ENCODE peak calls at places on chromosomes 2 and 18, in six cellular contexts. Y, L, W, K, G and H are unnamed samples.

GRCh38 chr2:207258191-207258991 is 92.6 kb upstream of the KLF7 start:
- DNase-seq in Y (peak), L (peak), W (peak), K (peak), G (peak), H (peak)

GRCh38 chr2:131552886-131553285 is 25.2 kb downstream of the CCDC74A start:
- DNase-seq in Y (peak), L (no peak), W (no peak), K (no peak), G (no peak), H (no peak)

GRCh38 chr2:46748121-46748520 is 167.5 kb downstream of the MCFD2 start:
- DNase-seq in Y (no peak), L (no peak), W (no peak), K (no peak), G (no peak), H (no peak)

GRCh38 chr2:24828641-24829040 is 35.4 kb downstream of the CENPO start:
- DNase-seq in Y (no peak), L (no peak), W (no peak), K (no peak), G (no peak), H (no peak)

GRCh38 chr2:228283491-228284171 is 102.1 kb upstream of the SPHKAP start:
- DNase-seq in Y (no peak), L (no peak), W (no peak), K (no peak), G (no peak), H (no peak)

GRCh38 chr2:239382384-239382880 is 18.4 kb downstream of the HDAC4 start:
- DNase-seq in Y (no peak), L (no peak), W (no peak), K (no peak), G (no peak), H (no peak)

GRCh38 chr2:32865399-32866068 is 81.2 kb upstream of the LTBP1 start:
- DNase-seq in Y (no peak), L (peak), W (peak), K (peak), G (peak), H (peak)

GRCh38 chr2:51344886-51345285 is 313.0 kb upstream of the NRXN1 start:
- DNase-seq in Y (no peak), L (no peak), W (no peak), K (no peak), G (no peak), H (no peak)

GRCh38 chr18:8943900-8944870 is 158.3 kb upstream of the NDUFV2 start:
- DNase-seq in Y (no peak), L (peak), W (no peak), K (peak), G (no peak), H (peak)

GRCh38 chr2:145595296-145595695 is 1075.4 kb upstream of the ZEB2 start:
- DNase-seq in Y (no peak), L (no peak), W (no peak), K (no peak), G (no peak), H (peak)

GRCh38 chr18:22699629-22700028 is 233.5 kb upstream of the RBBP8 start:
- DNase-seq in Y (no peak), L (no peak), W (no peak), K (no peak), G (no peak), H (no peak)

GRCh38 chr2:159960413-159960812 is 102.0 kb downstream of the PLA2R1 start:
- DNase-seq in Y (no peak), L (no peak), W (peak), K (peak), G (peak), H (peak)

GRCh38 chr2:192886636-192887035 is 691.9 kb upstream of the TMEFF2 start:
- DNase-seq in Y (no peak), L (no peak), W (peak), K (no peak), G (no peak), H (peak)

GRCh38 chr2:18194161-18194560 is 315.7 kb downstream of the KCNS3 start:
- DNase-seq in Y (no peak), L (no peak), W (no peak), K (no peak), G (no peak), H (no peak)

GRCh38 chr18:49699303-49699702 is 114.0 kb downstream of the ACAA2 start:
- DNase-seq in Y (peak), L (no peak), W (no peak), K (no peak), G (no peak), H (no peak)

GRCh38 chr2:9099341-9099751 is 95.9 kb upstream of the MBOAT2 start:
- DNase-seq in Y (peak), L (peak), W (no peak), K (no peak), G (no peak), H (no peak)

GRCh38 chr2:47056875-47057731 is 98.0 kb downstream of the STPG4 start:
- DNase-seq in Y (no peak), L (no peak), W (no peak), K (no peak), G (no peak), H (no peak)

GRCh38 chr2:16496426-16497388 is 168.9 kb downstream of the CYRIA start:
- DNase-seq in Y (no peak), L (no peak), W (no peak), K (no peak), G (no peak), H (no peak)

GRCh38 chr2:220785181-220785580 is 786.9 kb downstream of the EPHA4 start:
- DNase-seq in Y (no peak), L (no peak), W (no peak), K (no peak), G (no peak), H (no peak)

GRCh38 chr2:203949228-203949627 is 12.7 kb downstream of the ICOS start:
- DNase-seq in Y (no peak), L (no peak), W (peak), K (peak), G (no peak), H (no peak)

GRCh38 chr2:222833410-222833809 is 27.4 kb upstream of the ACSL3 start:
- DNase-seq in Y (no peak), L (no peak), W (no peak), K (no peak), G (no peak), H (no peak)

GRCh38 chr2:120026890-120027289 is 14.0 kb downstream of the EPB41L5 start:
- DNase-seq in Y (no peak), L (no peak), W (no peak), K (no peak), G (no peak), H (no peak)

GRCh38 chr18:4400911-4401310 is 54.2 kb downstream of the DLGAP1 start:
- DNase-seq in Y (no peak), L (no peak), W (no peak), K (no peak), G (no peak), H (no peak)

GRCh38 chr2:182144039-182144779 is 158.6 kb downstream of the PPP1R1C start:
- DNase-seq in Y (no peak), L (no peak), W (no peak), K (no peak), G (peak), H (no peak)

GRCh38 chr2:10490806-10491291 is 42.7 kb upstream of the ODC1 start:
- DNase-seq in Y (no peak), L (no peak), W (no peak), K (no peak), G (no peak), H (no peak)

GRCh38 chr2:120405769-120406119 is 59.8 kb downstream of the INHBB start:
- DNase-seq in Y (peak), L (no peak), W (no peak), K (no peak), G (no peak), H (no peak)

GRCh38 chr18:77557030-77557429 is 307.4 kb downstream of the GALR1 start:
- DNase-seq in Y (peak), L (no peak), W (no peak), K (no peak), G (no peak), H (peak)

GRCh38 chr18:46009158-46009866 is 42.2 kb upstream of the EPG5 start:
- DNase-seq in Y (no peak), L (no peak), W (no peak), K (no peak), G (no peak), H (no peak)

GRCh38 chr2:68368657-68369339 is 3.7 kb downstream of the PLEK start:
- DNase-seq in Y (no peak), L (peak), W (peak), K (no peak), G (no peak), H (peak)

GRCh38 chr2:28633739-28634138 is 117.9 kb upstream of the PPP1CB start:
- DNase-seq in Y (no peak), L (no peak), W (peak), K (peak), G (no peak), H (no peak)

GRCh38 chr2:145304501-145304900 is 784.6 kb upstream of the ZEB2 start:
- DNase-seq in Y (no peak), L (no peak), W (no peak), K (no peak), G (no peak), H (no peak)

GRCh38 chr2:126315840-126316239 is 340.1 kb upstream of the GYPC start:
- DNase-seq in Y (no peak), L (no peak), W (no peak), K (no peak), G (no peak), H (no peak)

GRCh38 chr2:128644156-128644555 is 325.5 kb upstream of the HS6ST1 start:
- DNase-seq in Y (peak), L (no peak), W (no peak), K (no peak), G (no peak), H (no peak)

GRCh38 chr18:54690198-54690597 is 99.2 kb downstream of the DYNAP start:
- DNase-seq in Y (no peak), L (no peak), W (no peak), K (peak), G (peak), H (no peak)

GRCh38 chr2:150126143-150126725 is 361.2 kb downstream of the RND3 start:
- DNase-seq in Y (no peak), L (no peak), W (peak), K (no peak), G (no peak), H (peak)

GRCh38 chr18:49814147-49814499 is 790 bp upstream of the ACAA2 start:
- DNase-seq in Y (no peak), L (no peak), W (peak), K (peak), G (peak), H (peak)

DNA sequence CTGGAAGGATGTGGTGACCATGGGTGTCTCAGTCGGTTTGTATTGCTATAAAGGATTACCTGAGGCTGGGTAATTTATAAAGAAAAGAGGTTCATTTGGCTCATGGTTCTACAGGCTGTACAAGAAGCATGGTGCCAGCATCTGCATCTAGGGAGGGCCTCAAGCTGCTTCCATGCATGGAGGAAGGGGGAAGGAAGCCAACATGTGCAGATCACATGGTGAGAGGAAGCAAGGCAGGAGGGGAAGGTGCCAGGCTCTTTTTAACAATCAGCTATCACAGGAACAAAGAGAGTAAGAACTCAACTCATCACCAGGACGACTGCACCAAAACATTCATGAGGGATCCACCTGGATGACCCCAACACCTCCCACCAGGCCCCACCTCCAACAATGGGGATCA is 209.4 kb downstream of the CDH20 start:
- DNase-seq in Y (no peak), L (no peak), W (no peak), K (no peak), G (no peak), H (no peak)
- TF ChIP-seq CTCF in Y (no peak), L (no peak), W (no peak), K (no peak), G (no peak), H (no peak)

GRCh38 chr2:225017098-225017685 is 25.1 kb downstream of the DOCK10 start:
- DNase-seq in Y (no peak), L (no peak), W (no peak), K (no peak), G (no peak), H (no peak)
- TF ChIP-seq CTCF in Y (no peak), L (no peak), W (no peak), K (no peak), G (no peak), H (no peak)

GRCh38 chr18:74896390-74896991 is 298.8 kb downstream of the ZNF407 start:
- DNase-seq in Y (peak), L (no peak), W (peak), K (no peak), G (peak), H (peak)
- TF ChIP-seq CTCF in Y (peak), L (no peak), W (peak), K (no peak), G (no peak), H (peak)

GRCh38 chr2:212402316-212402715 is 136.3 kb downstream of the ERBB4 start:
- DNase-seq in Y (no peak), L (no peak), W (no peak), K (no peak), G (no peak), H (no peak)
- TF ChIP-seq CTCF in Y (no peak), L (no peak), W (no peak), K (no peak), G (no peak), H (no peak)

DNA sequence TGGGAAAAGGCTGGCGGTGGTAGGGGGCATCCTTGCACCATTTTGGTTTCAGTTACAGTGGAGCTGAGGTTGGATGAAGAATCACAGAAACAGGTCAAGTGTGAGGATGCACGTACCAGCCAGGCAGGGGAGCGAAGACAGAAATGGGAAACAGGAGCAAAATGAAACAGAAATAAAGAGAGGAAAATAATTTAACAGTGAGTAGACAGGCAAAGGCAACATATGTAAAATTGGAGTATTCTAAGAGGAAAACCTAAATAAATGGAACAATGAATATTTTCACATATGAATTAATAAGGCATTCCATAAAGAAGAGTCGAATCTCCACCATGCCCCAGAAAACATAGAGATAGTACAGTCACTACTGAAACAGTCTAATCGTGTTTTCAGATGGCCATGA is 29.7 kb downstream of the LRRFIP1 start:
- DNase-seq in Y (no peak), L (no peak), W (no peak), K (no peak), G (no peak), H (no peak)
- TF ChIP-seq CTCF in Y (no peak), L (no peak), W (no peak), K (no peak), G (no peak), H (no peak)

GRCh38 chr2:212423089-212423488 is 115.5 kb downstream of the ERBB4 start:
- DNase-seq in Y (no peak), L (no peak), W (no peak), K (no peak), G (no peak), H (no peak)

GRCh38 chr2:212421571-212422334 is 116.8 kb downstream of the ERBB4 start:
- DNase-seq in Y (no peak), L (peak), W (no peak), K (peak), G (no peak), H (no peak)

GRCh38 chr2:212427031-212427430 is 111.6 kb downstream of the ERBB4 start:
- DNase-seq in Y (no peak), L (no peak), W (no peak), K (no peak), G (no peak), H (no peak)

GRCh38 chr2:212428685-212429480 is 109.7 kb downstream of the ERBB4 start:
- DNase-seq in Y (no peak), L (no peak), W (no peak), K (no peak), G (no peak), H (no peak)

GRCh38 chr2:212424090-212424489 is 114.5 kb downstream of the ERBB4 start:
- DNase-seq in Y (no peak), L (no peak), W (peak), K (no peak), G (no peak), H (peak)
- TF ChIP-seq CTCF in Y (no peak), L (no peak), W (no peak), K (no peak), G (no peak), H (no peak)